ENCODE peak calls at places on chromosomes 2 and 18, in four cellular contexts. Y is fibroblast of pulmonary artery, M is AG04449, R is mucosa of descending colon. U is an unnamed sample.

GRCh38 chr2:42812899-42813479 is 20.6 kb upstream of the HAAO start:
- DNase-seq in Y (peak; percentile 55), M (no peak), R (no peak), U (no peak)

GRCh38 chr2:236642584-236643291 is 73.1 kb downstream of the ACKR3 start:
- DNase-seq in Y (peak; percentile 94), M (peak; percentile 89), R (peak; percentile 74), U (peak; percentile 74)

GRCh38 chr18:77096936-77097886 is 35.4 kb downstream of the MBP start:
- DNase-seq in Y (no peak), M (no peak), R (no peak), U (no peak)

GRCh38 chr2:182636694-182637093 is 79.4 kb upstream of the DNAJC10 start:
- DNase-seq in Y (no peak), M (no peak), R (no peak), U (no peak)

GRCh38 chr18:77081387-77081773 is 51.2 kb downstream of the MBP start:
- DNase-seq in Y (peak; percentile 64), M (no peak), R (no peak), U (no peak)

GRCh38 chr2:12321017-12321641 is 395.6 kb upstream of the TRIB2 start:
- DNase-seq in Y (peak; percentile 98), M (peak; percentile 79), R (no peak), U (no peak)

GRCh38 chr18:77052656-77053309 is 79.8 kb downstream of the MBP start:
- DNase-seq in Y (no peak), M (no peak), R (peak; percentile 64), U (no peak)

GRCh38 chr2:59899692-59900091 is 653.8 kb downstream of the BCL11A start:
- DNase-seq in Y (no peak), M (no peak), R (no peak), U (no peak)

GRCh38 chr2:1655461-1655860 is 88.9 kb downstream of the PXDN start:
- DNase-seq in Y (no peak), M (no peak), R (no peak), U (no peak)

GRCh38 chr2:199131256-199131655 is 326.5 kb downstream of the SATB2 start:
- DNase-seq in Y (no peak), M (no peak), R (no peak), U (no peak)

GRCh38 chr18:21741511-21742322 is 1.1 kb downstream of the MIB1 start:
- DNase-seq in Y (peak; percentile 17), M (no peak), R (peak; percentile 75), U (no peak)

GRCh38 chr2:33033524-33034150 is 86.9 kb downstream of the LTBP1 start:
- DNase-seq in Y (peak; percentile 75), M (no peak), R (no peak), U (no peak)

DNA sequence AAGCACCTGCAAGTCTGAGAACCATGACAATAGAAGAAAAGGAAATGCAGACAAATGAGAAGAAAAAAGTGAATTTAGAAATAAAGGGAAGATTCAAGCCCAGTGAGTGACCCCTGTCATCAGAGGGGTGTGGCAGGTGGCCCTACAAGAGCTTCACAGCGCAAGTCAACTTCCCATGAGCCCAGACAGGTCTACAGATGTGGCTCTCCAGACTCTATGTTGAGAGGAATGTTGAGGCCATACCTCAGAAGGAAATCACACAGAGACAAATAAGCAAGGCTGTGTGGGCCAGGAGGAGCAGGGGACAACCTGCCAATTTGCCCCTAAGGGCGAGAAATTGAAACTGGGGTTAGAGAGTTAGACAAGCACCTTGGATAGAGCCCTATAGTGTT is 856.8 kb downstream of the RNF144A start:
- DNase-seq in Y (no peak), M (no peak), R (no peak), U (no peak)
- TF ChIP-seq CTCF in Y (no peak), M (no peak), R (no peak), U (no peak)

GRCh38 chr2:176123483-176123843 is 944 bp downstream of the HOXD9 start:
- DNase-seq in Y (no peak), M (no peak), R (no peak), U (no peak)
- H3K4me3 ChIP-seq in Y (no peak overlapping the region), M (peak overlapping the region; percentile 63), R (no peak overlapping the region), U (peak overlapping the region; percentile 73)

GRCh38 chr18:50272593-50272992 is 6.3 kb upstream of the CFAP53 start:
- DNase-seq in Y (no peak), M (no peak), R (no peak), U (no peak)

GRCh38 chr18:50273203-50274043 is 7.1 kb upstream of the CFAP53 start:
- DNase-seq in Y (no peak), M (no peak), R (peak; percentile 48), U (no peak)

GRCh38 chr18:50262977-50263376 is 3.3 kb downstream of the CFAP53 start:
- DNase-seq in Y (no peak), M (no peak), R (no peak), U (no peak)

GRCh38 chr18:50266248-50266704 is at the start of gene CFAP53:
- DNase-seq in Y (peak; percentile 91), M (peak; percentile 29), R (peak; percentile 97), U (peak; percentile 12)

DNA sequence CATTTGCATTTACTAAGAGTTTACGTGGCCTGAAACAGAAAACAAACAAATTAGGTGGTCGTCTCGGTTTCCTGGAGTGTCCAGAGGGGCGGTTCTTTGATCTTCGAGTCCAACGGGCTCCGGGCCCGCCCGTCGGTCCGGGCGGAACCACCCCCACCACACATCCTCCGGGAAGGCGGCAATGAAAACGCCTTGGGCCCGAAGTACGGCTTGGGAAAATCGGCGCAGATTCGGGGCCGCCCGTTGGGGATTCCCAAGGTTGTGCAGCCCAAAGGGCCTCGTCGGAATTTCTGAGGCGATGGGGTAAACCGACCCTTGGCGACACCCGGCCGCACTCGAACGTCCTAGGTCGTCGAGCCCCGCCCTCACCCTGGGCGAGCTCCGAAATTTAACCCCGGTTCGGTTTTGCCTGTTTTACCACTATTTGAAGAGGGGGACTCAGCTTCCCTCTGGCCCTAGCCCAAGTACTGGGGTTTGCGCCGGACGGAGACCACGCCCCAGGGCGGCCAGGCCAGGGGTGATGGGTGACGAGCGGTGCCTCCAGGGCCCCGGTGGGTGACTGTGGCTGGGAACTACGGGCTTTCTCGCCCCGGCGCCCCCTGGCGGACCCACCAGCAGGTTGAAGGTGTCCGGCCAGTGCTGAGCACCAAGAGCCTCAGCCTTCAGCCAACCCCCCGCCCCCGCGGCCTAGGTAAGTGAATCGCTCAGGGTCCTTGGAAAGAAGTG is 1.9 kb upstream of the CFAP53 start:
- DNase-seq in Y (peak; percentile 67), M (no peak), R (peak; percentile 92), U (no peak)
- TF ChIP-seq CTCF in Y (peak; percentile 63), M (peak; percentile 74), R (peak; percentile 51), U (peak; percentile 64)

GRCh38 chr2:113278812-113279139 is at the start of gene PAX8:
- DNase-seq in Y (no peak), M (no peak), R (no peak), U (peak; percentile 82)
- H3K4me3 ChIP-seq in Y (no peak within 1 kb of the TSS), M (no peak within 1 kb of the TSS), R (no peak within 1 kb of the TSS), U (peak within 1 kb of the TSS; percentile 84)

GRCh38 chr2:65432227-65433190 is at the start of gene SPRED2:
- DNase-seq in Y (peak; percentile 98), M (peak; percentile 74), R (peak; percentile 91), U (peak; percentile 82)
- TF ChIP-seq CTCF in Y (no peak), M (no peak), R (no peak), U (no peak)

DNA sequence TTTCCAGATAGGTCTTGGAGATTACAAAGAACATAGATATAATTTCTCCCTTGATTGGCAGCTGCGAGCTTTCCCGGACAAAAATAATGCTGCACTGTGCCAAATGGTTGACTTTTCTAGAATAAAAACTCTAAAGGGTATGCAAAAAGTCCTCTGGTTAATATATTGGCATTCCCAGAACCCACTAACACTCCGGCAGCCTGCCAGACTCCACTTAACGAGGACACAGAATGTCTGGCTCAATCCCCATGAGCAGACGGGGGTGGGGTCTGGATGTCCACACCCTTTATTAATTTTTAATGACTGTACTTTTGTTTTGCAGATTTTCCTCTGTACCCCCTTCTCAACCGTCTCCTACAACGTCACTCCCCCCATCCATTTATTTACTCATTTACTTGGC is 3.3 kb downstream of the LDLRAD4 start:
- DNase-seq in Y (no peak), M (no peak), R (peak; percentile 71), U (no peak)
- H3K4me3 ChIP-seq in Y (no peak overlapping the region), M (no peak overlapping the region), R (no peak overlapping the region), U (no peak overlapping the region)

DNA sequence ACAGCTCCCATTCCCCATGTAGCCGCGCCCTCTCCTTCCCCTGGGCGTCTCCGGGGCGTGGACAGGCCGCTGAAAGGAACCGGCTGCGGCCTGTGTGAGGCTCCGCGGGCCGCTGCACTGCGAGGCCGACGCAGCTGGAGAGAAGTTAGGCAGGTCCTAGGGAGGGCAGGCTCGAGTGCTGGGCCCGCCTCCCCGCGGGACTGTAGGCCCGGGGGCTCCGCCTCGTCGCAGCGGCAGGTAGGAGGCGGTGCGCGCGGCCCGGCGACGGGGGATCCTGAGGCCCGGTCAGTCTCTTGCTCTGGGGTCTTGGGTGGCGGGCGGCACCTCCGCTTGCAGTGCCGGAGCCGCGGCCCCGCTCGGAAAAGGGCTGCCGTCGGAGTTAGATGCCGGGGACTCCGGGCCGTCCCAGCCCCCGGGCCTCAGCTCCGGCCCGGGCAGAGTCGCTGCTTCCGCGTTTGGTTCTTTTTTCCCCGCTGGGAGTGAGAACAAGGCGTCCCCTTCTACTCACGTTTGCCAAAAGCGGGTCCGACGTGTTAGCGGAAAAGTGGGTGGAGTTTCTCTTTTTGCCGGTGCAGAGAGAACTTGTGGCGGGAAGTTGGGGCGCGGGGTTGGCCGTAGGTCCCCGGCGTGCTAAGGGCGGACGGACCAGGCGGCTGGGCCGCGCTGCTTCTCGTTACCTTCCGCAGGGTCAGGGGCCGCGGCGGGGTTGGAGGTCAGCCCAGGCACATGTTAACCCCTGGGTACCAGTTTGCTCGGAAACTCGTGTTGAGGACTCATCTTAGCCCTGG is at the start of gene VRK2:
- DNase-seq in Y (peak; percentile 94), M (no peak), R (peak; percentile 94), U (peak; percentile 52)
- TF ChIP-seq CTCF in Y (no peak), M (no peak), R (no peak), U (no peak)

GRCh38 chr2:71945133-71945959 is 202.3 kb downstream of the CYP26B1 start:
- DNase-seq in Y (no peak), M (no peak), R (no peak), U (no peak)
- H3K4me3 ChIP-seq in Y (no peak overlapping the region), M (no peak overlapping the region), R (no peak overlapping the region), U (no peak overlapping the region)

GRCh38 chr18:36411745-36412168 is 114.2 kb downstream of the FHOD3 start:
- DNase-seq in Y (peak; percentile 64), M (no peak), R (no peak), U (no peak)
- TF ChIP-seq CTCF in Y (peak; percentile 60), M (peak; percentile 29), R (no peak), U (peak; percentile 74)

U was measured in epithelial cell of proximal tubule.